ENCODE peak calls at places on chromosomes 3 and 15, in ten cellular contexts. B, E, G, A, Y, U, X, V, M and D are unnamed samples.

GRCh38 chr3:29516164-29516563 is 235.3 kb downstream of the RBMS3 start:
- DNase-seq in Y (no peak), A (no peak), U (no peak), V (no peak), X (no peak), B (no peak), G (no peak), M (no peak), E (no peak), D (no peak)

GRCh38 chr3:87503901-87504498 is 227.6 kb upstream of the POU1F1 start:
- DNase-seq in A (no peak), Y (peak), M (peak), B (peak), X (peak), U (no peak), E (peak), V (peak), G (peak), D (peak)

GRCh38 chr15:60916674-60917468 is 312.2 kb downstream of the RORA start:
- DNase-seq in E (peak), G (peak), Y (peak), V (peak), B (peak), A (peak), U (peak), X (peak), M (peak), D (peak)

GRCh38 chr3:20608054-20608738 is 422.2 kb upstream of the SGO1 start:
- DNase-seq in V (no peak), A (no peak), Y (no peak), G (no peak), E (no peak), U (no peak), M (no peak), X (no peak), B (no peak), D (no peak)

GRCh38 chr3:13194285-13195209 is 121.3 kb upstream of the IQSEC1 start:
- DNase-seq in U (no peak), M (no peak), V (no peak), A (no peak), G (peak), B (no peak), E (no peak), Y (no peak), X (no peak), D (no peak)

GRCh38 chr3:189952272-189952671 is 168.4 kb downstream of the P3H2 start:
- DNase-seq in M (no peak), X (no peak), B (no peak), Y (no peak), V (no peak), E (no peak), U (no peak), G (no peak), A (no peak), D (no peak)

GRCh38 chr3:136251511-136251910 is 1.4 kb downstream of the PCCB start:
- DNase-seq in B (no peak), A (no peak), U (no peak), M (no peak), G (no peak), Y (no peak), V (no peak), E (no peak), X (no peak), D (no peak)

GRCh38 chr3:174488527-174488926 is 370.6 kb upstream of the NAALADL2 start:
- DNase-seq in V (no peak), X (no peak), Y (no peak), E (no peak), M (no peak), U (no peak), B (no peak), G (no peak), A (no peak), D (no peak)

GRCh38 chr3:13166243-13167063 is 93.2 kb upstream of the IQSEC1 start:
- DNase-seq in M (no peak), E (no peak), B (no peak), A (no peak), X (no peak), V (no peak), G (no peak), Y (no peak), U (no peak), D (no peak)

GRCh38 chr3:150469031-150469930 is 61.2 kb downstream of the TSC22D2 start:
- DNase-seq in E (peak), Y (no peak), M (no peak), A (peak), G (no peak), V (peak), B (peak), X (no peak), U (peak), D (peak)

GRCh38 chr3:85781806-85782205 is 823.0 kb downstream of the CADM2 start:
- DNase-seq in G (peak), E (no peak), M (no peak), U (no peak), B (no peak), A (no peak), X (no peak), V (no peak), Y (no peak), D (no peak)

GRCh38 chr15:35583863-35584528 is 38.0 kb upstream of the DPH6 start:
- DNase-seq in Y (no peak), G (no peak), A (no peak), B (no peak), M (no peak), X (no peak), E (no peak), V (no peak), U (no peak), D (no peak)

GRCh38 chr15:68365140-68365745 is 66.7 kb downstream of the ITGA11 start:
- DNase-seq in U (peak), B (no peak), E (no peak), Y (no peak), V (peak), M (no peak), X (no peak), A (no peak), G (no peak), D (no peak)

GRCh38 chr3:99532246-99532645 is 106.1 kb upstream of the COL8A1 start:
- DNase-seq in X (peak), M (no peak), U (no peak), A (no peak), B (peak), G (peak), Y (peak), E (peak), V (no peak), D (peak)

GRCh38 chr3:31546725-31547124 is 14.0 kb downstream of the STT3B start:
- DNase-seq in B (no peak), G (no peak), V (no peak), A (no peak), E (no peak), Y (no peak), M (no peak), X (no peak), U (no peak), D (no peak)
- TF ChIP-seq POLR2AphosphoS5 in B (no peak), G (no peak), V (no peak), A (no peak), E (no peak), Y (no peak), M (no peak), X (no peak), U (no peak), D (no peak)

GRCh38 chr3:105791134-105791533 is 77.7 kb downstream of the CBLB start:
- DNase-seq in G (no peak), A (no peak), Y (no peak), X (no peak), V (no peak), B (no peak), M (no peak), U (no peak), E (no peak), D (no peak)
- TF ChIP-seq POLR2AphosphoS5 in G (no peak), A (no peak), Y (no peak), X (no peak), V (no peak), B (no peak), M (no peak), U (no peak), E (no peak), D (no peak)

GRCh38 chr15:52481915-52482314 is 46.8 kb downstream of the MYO5A start:
- DNase-seq in E (peak), B (peak), M (no peak), Y (no peak), A (no peak), V (no peak), X (no peak), G (peak), U (no peak), D (no peak)
- TF ChIP-seq POLR2AphosphoS5 in E (no peak), B (peak), M (no peak), Y (no peak), A (peak), V (no peak), X (no peak), G (no peak), U (no peak), D (no peak)

DNA sequence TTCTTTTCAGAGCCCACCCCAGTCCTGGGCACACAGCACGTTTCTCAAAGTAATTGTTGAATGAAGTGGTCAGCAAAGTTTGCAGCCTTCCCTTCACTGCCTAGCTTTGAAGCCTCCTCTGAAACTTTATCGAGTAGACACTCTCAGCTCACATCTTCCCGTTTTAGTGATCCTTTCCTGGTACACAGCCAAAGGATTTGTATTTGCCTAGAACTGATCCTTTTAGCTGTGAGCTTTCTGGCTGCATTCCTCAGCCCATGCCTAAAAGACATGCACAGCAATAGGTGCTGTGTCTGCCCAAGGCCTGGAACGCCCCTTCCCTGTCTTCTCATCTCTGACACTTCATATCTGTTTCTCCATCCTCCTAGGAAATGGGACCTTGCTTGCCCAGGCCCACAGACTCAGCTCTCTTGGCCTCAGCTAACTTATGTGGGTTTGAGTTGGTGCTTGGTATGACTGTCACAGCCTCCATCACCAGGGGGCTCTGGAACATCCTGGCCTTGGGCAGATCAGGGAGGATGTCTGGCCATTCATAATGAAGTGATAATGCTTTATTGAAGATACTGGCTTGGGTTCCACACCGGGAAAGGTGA is 156.8 kb upstream of the SMAD3 start:
- DNase-seq in B (no peak), V (no peak), G (no peak), M (no peak), X (no peak), A (no peak), Y (no peak), E (no peak), U (no peak), D (no peak)
- TF ChIP-seq POLR2AphosphoS5 in B (no peak), V (peak), G (no peak), M (no peak), X (no peak), A (peak), Y (no peak), E (no peak), U (no peak), D (no peak)

GRCh38 chr3:101850327-101851048 is 1.2 kb downstream of the NFKBIZ start:
- DNase-seq in X (no peak), A (no peak), B (no peak), E (no peak), G (no peak), M (no peak), U (no peak), V (no peak), Y (no peak), D (no peak)
- TF ChIP-seq POLR2AphosphoS5 in X (peak), A (peak), B (peak), E (no peak), G (no peak), M (no peak), U (no peak), V (no peak), Y (no peak), D (no peak)

GRCh38 chr15:57316451-57316850 is 59.9 kb upstream of the CGNL1 start:
- DNase-seq in Y (no peak), B (no peak), M (no peak), A (no peak), U (no peak), E (no peak), X (no peak), V (no peak), G (no peak), D (no peak)
- TF ChIP-seq POLR2AphosphoS5 in Y (no peak), B (no peak), M (no peak), A (no peak), U (no peak), E (no peak), X (no peak), V (no peak), G (no peak), D (no peak)

GRCh38 chr3:127407026-127407939 is 119.4 kb upstream of the PRR20G start:
- DNase-seq in Y (no peak), X (peak), U (no peak), E (no peak), A (no peak), V (no peak), G (peak), M (no peak), B (no peak), D (no peak)

GRCh38 chr3:127408022-127408683 is 120.3 kb upstream of the PRR20G start:
- DNase-seq in E (no peak), B (no peak), G (peak), M (no peak), U (no peak), A (peak), X (peak), Y (no peak), V (no peak), D (no peak)

GRCh38 chr3:127405791-127406190 is 117.9 kb upstream of the PRR20G start:
- DNase-seq in Y (no peak), E (no peak), V (no peak), A (no peak), G (peak), U (no peak), M (no peak), B (no peak), X (peak), D (no peak)

GRCh38 chr3:127404614-127405598 is 117.1 kb upstream of the PRR20G start:
- DNase-seq in B (no peak), X (peak), E (no peak), G (peak), M (no peak), A (no peak), Y (no peak), V (no peak), U (peak), D (no peak)

GRCh38 chr3:127406309-127407025 is 118.6 kb upstream of the PRR20G start:
- DNase-seq in M (no peak), G (peak), U (no peak), Y (peak), E (peak), A (no peak), X (peak), V (no peak), B (peak), D (no peak)
- TF ChIP-seq POLR2AphosphoS5 in M (no peak), G (no peak), U (no peak), Y (no peak), E (peak), A (no peak), X (no peak), V (no peak), B (no peak), D (no peak)

GRCh38 chr15:91045065-91045464 is 22.7 kb upstream of the VPS33B start:
- DNase-seq in G (no peak), E (no peak), A (no peak), U (no peak), M (no peak), V (no peak), Y (no peak), B (no peak), X (no peak), D (no peak)
- TF ChIP-seq POLR2AphosphoS5 in G (no peak), E (no peak), A (no peak), U (no peak), M (no peak), V (no peak), Y (no peak), B (no peak), X (no peak), D (no peak)

DNA sequence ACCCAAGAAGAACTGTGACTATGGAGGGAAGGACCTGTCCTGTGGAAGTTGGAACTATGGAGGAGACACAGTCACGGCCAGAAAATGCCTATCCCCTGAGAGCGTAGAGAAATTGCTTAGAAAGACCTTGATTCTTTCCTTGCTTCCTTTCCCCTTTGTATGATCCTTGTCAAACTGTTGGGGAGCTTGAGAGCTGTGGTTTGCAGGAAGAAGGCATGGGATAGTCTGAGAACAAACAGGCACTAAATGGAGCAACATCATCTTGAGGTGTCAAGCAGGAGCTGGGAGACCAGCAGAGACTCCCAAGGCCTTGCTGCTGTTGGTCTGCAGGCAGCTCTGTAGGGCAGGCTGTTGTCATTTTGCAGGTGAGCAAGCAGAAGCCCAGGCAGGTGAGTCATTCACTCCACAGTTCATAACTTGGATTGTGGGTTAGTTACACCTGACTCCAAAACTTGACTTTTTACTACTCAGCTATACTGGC is 298.9 kb downstream of the LRTM1 start:
- DNase-seq in E (no peak), M (no peak), X (no peak), B (no peak), V (no peak), G (no peak), A (no peak), Y (no peak), U (no peak), D (no peak)
- TF ChIP-seq POLR2AphosphoS5 in E (no peak), M (no peak), X (no peak), B (no peak), V (no peak), G (no peak), A (no peak), Y (peak), U (no peak), D (no peak)

GRCh38 chr3:132660056-132660744 is at the start of gene UBA5:
- DNase-seq in G (peak), A (peak), V (peak), B (peak), M (peak), E (peak), X (peak), Y (peak), U (peak), D (no peak)

GRCh38 chr3:132660745-132661067 is 577 bp downstream of the UBA5 start:
- DNase-seq in Y (no peak), E (peak), G (no peak), A (no peak), X (no peak), U (no peak), V (no peak), B (no peak), M (no peak), D (no peak)

GRCh38 chr3:132657869-132658747 is 1.5 kb downstream of the ACAD11 start:
- DNase-seq in U (no peak), G (no peak), A (no peak), E (no peak), X (no peak), Y (no peak), M (no peak), V (no peak), B (no peak), D (no peak)

GRCh38 chr3:132659000-132659369 is 624 bp downstream of the ACAD11 start:
- DNase-seq in U (no peak), G (no peak), M (no peak), A (no peak), B (no peak), V (no peak), E (no peak), X (no peak), Y (peak), D (no peak)

GRCh38 chr3:132659370-132660055 is at the start of gene ACAD11:
- DNase-seq in G (peak), Y (peak), B (peak), A (peak), E (peak), U (peak), X (peak), V (peak), M (peak), D (peak)
- TF ChIP-seq POLR2AphosphoS5 in G (peak), Y (peak), B (peak), A (peak), E (peak), U (no peak), X (peak), V (no peak), M (peak), D (no peak)